ENCODE peak calls at places on chromosomes 1 and 21, in ten cellular contexts. Z is stimulated activated CD8-positive, alpha-beta memory T cell treated with anti-CD3 and anti-CD28 coated beads, Interleukin-4, amount 100 ng/mL, for 24 hours; T is NCI-H1436; B is effector memory CD8-positive, alpha-beta T cell; Y is NCI-H2081; P is IMR-90; Q is activated T-cell treated with anti-CD3 and anti-CD28 coated beads for 24 hours; O is activated CD8-positive, alpha-beta T cell treated with anti-CD3 and anti-CD28 coated beads, Interleukin-2, amount 10 ng/mL, durations not matched to agents 7 days and 5 days; L is AG20443; X is H54. E is an unnamed sample.

GRCh38 chr1:53398585-53399365 is 60.4 kb upstream of the DMRTB1 start:
- DNase-seq in Z (no peak), T (peak), B (no peak), Y (no peak), P (no peak), Q (no peak), O (no peak), L (no peak), X (no peak), E (no peak)

GRCh38 chr1:55043011-55043410 is 3.7 kb downstream of the PCSK9 start:
- DNase-seq in Z (no peak), T (no peak), B (no peak), Y (no peak), P (no peak), Q (no peak), O (no peak), L (no peak), X (no peak), E (no peak)

GRCh38 chr1:161219078-161219892 is 4.1 kb downstream of the APOA2 start:
- DNase-seq in Z (no peak), T (no peak), B (no peak), Y (no peak), P (no peak), Q (no peak), O (no peak), L (no peak), X (no peak), E (no peak)

GRCh38 chr1:183472488-183473285 is at the start of gene SMG7:
- DNase-seq in Z (peak), T (no peak), B (peak), Y (peak), P (peak), Q (peak), O (peak), L (peak), X (peak), E (peak)

GRCh38 chr21:44845418-44846200 is 27.7 kb upstream of the SUMO3 start:
- DNase-seq in Z (peak), T (peak), B (peak), Y (no peak), P (peak), Q (peak), O (peak), L (peak), X (no peak), E (peak)

GRCh38 chr1:53115403-53116306 is 26.8 kb downstream of the SLC1A7 start:
- DNase-seq in Z (no peak), T (peak), B (no peak), Y (no peak), P (peak), Q (no peak), O (no peak), L (no peak), X (no peak), E (no peak)

GRCh38 chr1:17306407-17306806 is 1.6 kb upstream of the PADI4 start:
- DNase-seq in Z (no peak), T (no peak), B (no peak), Y (no peak), P (no peak), Q (no peak), O (no peak), L (no peak), X (no peak), E (no peak)

GRCh38 chr1:14115976-14116375 is 416.0 kb downstream of the PRDM2 start:
- DNase-seq in Z (no peak), T (no peak), B (no peak), Y (no peak), P (no peak), Q (no peak), O (no peak), L (no peak), X (no peak), E (no peak)

GRCh38 chr1:39648496-39648895 is 9.1 kb upstream of the HEYL start:
- DNase-seq in Z (no peak), T (no peak), B (no peak), Y (no peak), P (no peak), Q (no peak), O (no peak), L (no peak), X (no peak), E (no peak)

GRCh38 chr21:22278366-22278765 is 1280.2 kb downstream of the NCAM2 start:
- DNase-seq in Z (no peak), T (no peak), B (no peak), Y (no peak), P (no peak), Q (no peak), O (no peak), L (no peak), X (no peak), E (no peak)

GRCh38 chr1:227823537-227823936 is 8.1 kb downstream of the PRSS38 start:
- DNase-seq in Z (no peak), T (no peak), B (no peak), Y (no peak), P (no peak), Q (no peak), O (no peak), L (no peak), X (no peak), E (no peak)

GRCh38 chr1:216690593-216690992 is 32.6 kb downstream of the ESRRG start:
- DNase-seq in Z (no peak), T (no peak), B (no peak), Y (no peak), P (no peak), Q (no peak), O (no peak), L (no peak), X (no peak), E (no peak)

GRCh38 chr21:44521928-44522752 is 17.9 kb downstream of the KRTAP10-1 start:
- DNase-seq in Z (no peak), T (no peak), B (no peak), Y (no peak), P (no peak), Q (no peak), O (no peak), L (no peak), X (no peak), E (no peak)

GRCh38 chr1:27301582-27302199 is 20.3 kb upstream of the TMEM222 start:
- DNase-seq in Z (no peak), T (no peak), B (no peak), Y (peak), P (no peak), Q (no peak), O (no peak), L (no peak), X (no peak), E (no peak)

GRCh38 chr1:4467241-4467640 is 187.2 kb upstream of the AJAP1 start:
- DNase-seq in Z (no peak), T (no peak), B (no peak), Y (no peak), P (no peak), Q (no peak), O (no peak), L (no peak), X (no peak), E (no peak)

GRCh38 chr1:117501275-117501674 is 104.6 kb upstream of the TENT5C start:
- DNase-seq in Z (no peak), T (no peak), B (no peak), Y (no peak), P (peak), Q (no peak), O (no peak), L (peak), X (no peak), E (no peak)

GRCh38 chr1:206734499-206735142 is 36.0 kb upstream of the IL19 start:
- DNase-seq in Z (peak), T (peak), B (peak), Y (peak), P (peak), Q (peak), O (peak), L (peak), X (peak), E (peak)

GRCh38 chr1:19661721-19662228 is 2.9 kb upstream of the HTR6 start:
- DNase-seq in Z (no peak), T (peak), B (peak), Y (no peak), P (peak), Q (no peak), O (peak), L (peak), X (no peak), E (peak)

GRCh38 chr1:151130837-151131586 is 15.4 kb downstream of the SEMA6C start:
- DNase-seq in Z (peak), T (no peak), B (peak), Y (no peak), P (peak), Q (peak), O (peak), L (peak), X (no peak), E (peak)

E was measured in CD4-positive, alpha-beta memory T cell.